ENCODE peak calls at places on chromosomes 11 and 22, in six cellular contexts. M is fibroblast of lung; I is activated CD4-positive, alpha-beta T cell treated with anti-CD3 and anti-CD28 coated beads for 48 hours; C is activated T-cell treated with anti-CD3 and anti-CD28 coated beads, Interleukin-2, amount 50 U/mL, for 72 hours; T is activated T-helper 1 cell treated with anti-CD3 and anti-CD28 coated beads, Interleukin-12 subunit alpha, Interleukin-12 subunit beta, Interleukin-2, Interleukin-4 antibody, amounts not matched to agents 30 ng/mL and 10 ng/mL and 1 ng/mL, durations not matched to agents 14 hours and 24 hours and 36 hours; L is germinal center. F is an unnamed sample.

GRCh38 chr22:27372969-27373670 is 428.4 kb downstream of the MN1 start:
- DNase-seq in M (no peak), I (no peak), C (no peak), T (no peak), L (no peak), F (no peak)

GRCh38 chr11:128776088-128776433 is 82.2 kb downstream of the FLI1 start:
- DNase-seq in M (no peak), I (peak), C (no peak), T (no peak), L (peak), F (no peak)

GRCh38 chr11:131099746-131100145 is 183.5 kb upstream of the SNX19 start:
- DNase-seq in M (peak), I (no peak), C (no peak), T (no peak), L (no peak), F (no peak)

GRCh38 chr22:46453006-46453828 is 84.2 kb downstream of the CELSR1 start:
- DNase-seq in M (no peak), I (no peak), C (no peak), T (no peak), L (no peak), F (no peak)

GRCh38 chr11:74453373-74453975 is 13.9 kb downstream of the KCNE3 start:
- DNase-seq in M (peak), I (peak), C (peak), T (peak), L (peak), F (peak)

GRCh38 chr11:94926698-94927237 is 46.6 kb downstream of the CWC15 start:
- DNase-seq in M (peak), I (no peak), C (no peak), T (no peak), L (no peak), F (no peak)

GRCh38 chr22:28025333-28025732 is 106.3 kb upstream of the PITPNB start:
- DNase-seq in M (no peak), I (no peak), C (no peak), T (no peak), L (no peak), F (no peak)

GRCh38 chr22:45496451-45496941 is 6.2 kb upstream of the FBLN1 start:
- DNase-seq in M (peak), I (no peak), C (no peak), T (no peak), L (no peak), F (no peak)

GRCh38 chr11:40293655-40294342 is 1165.7 kb downstream of the LRRC4C start:
- DNase-seq in M (peak), I (peak), C (peak), T (peak), L (peak), F (peak)

GRCh38 chr11:70698871-70699270 is 300.5 kb downstream of the CTTN start:
- DNase-seq in M (no peak), I (no peak), C (no peak), T (no peak), L (no peak), F (no peak)

GRCh38 chr11:95068549-95068948 is 1.8 kb downstream of the SRSF8 start:
- DNase-seq in M (peak), I (peak), C (peak), T (peak), L (peak), F (peak)

GRCh38 chr22:47795477-47796127 is 1033.2 kb downstream of the TBC1D22A start:
- DNase-seq in M (no peak), I (no peak), C (no peak), T (no peak), L (no peak), F (no peak)

GRCh38 chr11:85960678-85961077 is 105.5 kb downstream of the CCDC83 start:
- DNase-seq in M (no peak), I (no peak), C (no peak), T (no peak), L (no peak), F (no peak)

GRCh38 chr11:3982431-3982830 is 112.2 kb upstream of the RRM1 start:
- DNase-seq in M (no peak), I (no peak), C (no peak), T (no peak), L (no peak), F (no peak)

GRCh38 chr22:24989135-24989534 is 36.6 kb downstream of the KIAA1671 start:
- DNase-seq in M (no peak), I (no peak), C (no peak), T (no peak), L (no peak), F (no peak)

GRCh38 chr11:34051349-34052035 is at the start of gene CAPRIN1:
- DNase-seq in M (peak), I (peak), C (peak), T (peak), L (peak), F (peak)

GRCh38 chr22:44351685-44352377 is 39.1 kb upstream of the SHISAL1 start:
- DNase-seq in M (peak), I (peak), C (peak), T (no peak), L (no peak), F (peak)

GRCh38 chr22:25013634-25014033 is 61.1 kb downstream of the KIAA1671 start:
- DNase-seq in M (no peak), I (no peak), C (no peak), T (no peak), L (no peak), F (no peak)